ENCODE peak calls at places on chromosomes 16 and 17, in ten cellular contexts. Z is spleen, E is epithelial cell of proximal tubule, H is choroid plexus epithelial cell, B is ascending aorta, V is ovary, A is A549, T is foreskin fibroblast, L is fibroblast of pulmonary artery, K is fibroblast of lung. Y is an unnamed sample.
A peak's percentile ranks its signal among the peaks of the same experiment; 100 is the strongest.

GRCh38 chr17:879546-879945 is 97.4 kb downstream of the MRM3 start:
- DNase-seq in Z (peak; percentile 79), E (peak; percentile 43), H (peak; percentile 91), B (peak; percentile 18), V (peak; percentile 86), A (peak; percentile 85), T (no peak), L (peak; percentile 80), K (peak; percentile 68), Y (peak; percentile 93)

GRCh38 chr17:10226930-10227695 is 28.7 kb upstream of the GAS7 start:
- DNase-seq in Z (peak; percentile 87), E (no peak), H (peak; percentile 45), B (no peak), V (peak; percentile 23), A (peak; percentile 55), T (peak; percentile 4), L (peak; percentile 41), K (peak; percentile 34), Y (peak; percentile 27)

GRCh38 chr17:82972836-82973372 is 106.5 kb upstream of the METRNL start:
- DNase-seq in Z (no peak), E (no peak), H (no peak), B (no peak), V (no peak), A (no peak), T (no peak), L (no peak), K (no peak), Y (no peak)

GRCh38 chr16:49492896-49493620 is 119.5 kb downstream of the C16orf78 start:
- DNase-seq in Z (peak; percentile 71), E (no peak), H (no peak), B (no peak), V (no peak), A (no peak), T (no peak), L (no peak), K (no peak), Y (peak; percentile 82)

GRCh38 chr16:82368041-82368440 is 198.0 kb upstream of the MPHOSPH6 start:
- DNase-seq in Z (no peak), E (no peak), H (peak; percentile 52), B (no peak), V (no peak), A (peak; percentile 32), T (peak; percentile 1), L (peak; percentile 26), K (peak; percentile 9), Y (no peak)

GRCh38 chr16:23420011-23420410 is 33.0 kb downstream of the COG7 start:
- DNase-seq in Z (no peak), E (no peak), H (peak; percentile 70), B (no peak), V (no peak), A (no peak), T (no peak), L (peak; percentile 41), K (no peak), Y (no peak)

GRCh38 chr17:6095501-6095900 is 25.3 kb downstream of the WSCD1 start:
- DNase-seq in Z (peak; percentile 38), E (no peak), H (no peak), B (no peak), V (no peak), A (no peak), T (no peak), L (no peak), K (no peak), Y (no peak)

GRCh38 chr17:57935833-57936807 is 19.1 kb downstream of the CUEDC1 start:
- DNase-seq in Z (no peak), E (no peak), H (no peak), B (no peak), V (peak; percentile 72), A (no peak), T (peak; percentile 49), L (peak; percentile 58), K (peak; percentile 61), Y (no peak)

GRCh38 chr17:51731941-51732722 is 426.4 kb downstream of the CA10 start:
- DNase-seq in Z (no peak), E (no peak), H (no peak), B (no peak), V (no peak), A (no peak), T (no peak), L (no peak), K (no peak), Y (no peak)

GRCh38 chr16:72921620-72922019 is 126.3 kb downstream of the ZFHX3 start:
- DNase-seq in Z (peak; percentile 78), E (no peak), H (peak; percentile 81), B (no peak), V (peak; percentile 37), A (no peak), T (no peak), L (peak; percentile 71), K (peak; percentile 50), Y (no peak)

GRCh38 chr16:2976201-2976600 is 4.0 kb downstream of the PKMYT1 start:
- DNase-seq in Z (no peak), E (no peak), H (no peak), B (no peak), V (no peak), A (no peak), T (no peak), L (no peak), K (no peak), Y (no peak)

GRCh38 chr17:71260366-71260765 is 860.5 kb upstream of the SOX9 start:
- DNase-seq in Z (no peak), E (no peak), H (peak; percentile 18), B (no peak), V (no peak), A (no peak), T (no peak), L (no peak), K (peak; percentile 18), Y (no peak)
- TF ChIP-seq CTCF in Z (no peak), E (no peak), H (no peak), B (no peak), V (no peak), A (no peak), T (no peak), L (no peak), K (no peak), Y (no peak)

GRCh38 chr17:73609688-73610210 is 34.5 kb downstream of the SDK2 start:
- DNase-seq in Z (no peak), E (no peak), H (no peak), B (no peak), V (no peak), A (no peak), T (no peak), L (no peak), K (no peak), Y (no peak)

GRCh38 chr17:73604046-73604445 is 40.2 kb downstream of the SDK2 start:
- DNase-seq in Z (no peak), E (no peak), H (no peak), B (no peak), V (no peak), A (no peak), T (no peak), L (no peak), K (no peak), Y (no peak)

GRCh38 chr17:73604476-73604875 is 39.8 kb downstream of the SDK2 start:
- DNase-seq in Z (no peak), E (no peak), H (no peak), B (no peak), V (no peak), A (no peak), T (no peak), L (no peak), K (no peak), Y (no peak)

GRCh38 chr17:73609078-73609477 is 35.2 kb downstream of the SDK2 start:
- DNase-seq in Z (no peak), E (no peak), H (no peak), B (no peak), V (no peak), A (no peak), T (no peak), L (no peak), K (no peak), Y (no peak)

GRCh38 chr17:73605444-73605843 is 38.8 kb downstream of the SDK2 start:
- DNase-seq in Z (no peak), E (no peak), H (no peak), B (no peak), V (no peak), A (no peak), T (no peak), L (no peak), K (no peak), Y (no peak)
- H3K4me3 ChIP-seq in Z (no peak overlapping the region), E (no peak overlapping the region), H (no peak overlapping the region), B (no peak overlapping the region), V (no peak overlapping the region), A (no peak overlapping the region), T (no peak overlapping the region), L (no peak overlapping the region), K (no peak overlapping the region), Y (no peak overlapping the region)

GRCh38 chr16:4307215-4308037 is 8.4 kb upstream of the GLIS2 start:
- DNase-seq in Z (peak; percentile 99), E (no peak), H (peak; percentile 95), B (peak; percentile 65), V (peak; percentile 93), A (peak; percentile 96), T (peak; percentile 97), L (peak; percentile 96), K (peak; percentile 92), Y (peak; percentile 84)
- TF ChIP-seq CTCF in Z (peak; percentile 36), E (no peak), H (no peak), B (no peak), V (no peak), A (no peak), T (no peak), L (no peak), K (no peak), Y (no peak)

GRCh38 chr17:59626756-59627155 is 7.1 kb downstream of the CLTC start:
- DNase-seq in Z (no peak), E (no peak), H (no peak), B (no peak), V (no peak), A (no peak), T (no peak), L (no peak), K (no peak), Y (no peak)

GRCh38 chr17:59621771-59622170 is 2.1 kb downstream of the CLTC start:
- DNase-seq in Z (no peak), E (no peak), H (no peak), B (no peak), V (no peak), A (no peak), T (no peak), L (no peak), K (no peak), Y (no peak)

GRCh38 chr17:59620064-59620359 is 317 bp downstream of the CLTC start:
- DNase-seq in Z (no peak), E (no peak), H (no peak), B (no peak), V (no peak), A (no peak), T (no peak), L (no peak), K (no peak), Y (no peak)

GRCh38 chr17:59620518-59621259 is 994 bp downstream of the CLTC start:
- DNase-seq in Z (no peak), E (no peak), H (peak; percentile 46), B (no peak), V (peak; percentile 51), A (peak; percentile 60), T (no peak), L (peak; percentile 39), K (no peak), Y (no peak)

DNA sequence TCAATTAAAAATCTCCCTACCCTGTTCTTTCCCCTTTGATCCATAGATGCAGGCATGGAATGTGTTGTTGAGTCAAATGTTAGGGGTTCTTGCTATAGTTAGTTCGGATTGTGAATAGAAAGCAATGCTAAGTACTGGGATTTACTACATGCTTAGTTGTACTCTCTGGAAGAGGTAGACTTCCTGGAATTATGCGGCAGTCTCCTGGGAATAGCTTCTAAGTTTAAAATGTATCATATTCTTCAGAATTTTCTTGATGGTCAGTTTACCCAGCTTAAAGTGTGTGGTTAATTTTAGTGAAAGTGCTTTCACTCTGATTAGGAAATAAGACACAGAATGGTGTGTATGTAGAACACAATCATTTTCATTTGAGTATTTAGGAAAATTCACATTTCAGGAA is 3.5 kb downstream of the CLTC start:
- DNase-seq in Z (no peak), E (no peak), H (no peak), B (no peak), V (no peak), A (no peak), T (no peak), L (no peak), K (no peak), Y (no peak)
- H3K4me3 ChIP-seq in Z (peak overlapping the region; percentile 90), E (peak overlapping the region; percentile 96), H (peak overlapping the region; percentile 16), B (peak overlapping the region; percentile 12), V (no peak overlapping the region), A (peak overlapping the region; percentile 93), T (peak overlapping the region; percentile 93), L (peak overlapping the region; percentile 95), K (peak overlapping the region; percentile 99), Y (no peak overlapping the region)

Y was measured in lower leg skin.